ENCODE peak calls at places on chromosomes 5 and 9, in six cellular contexts. Y is activated gamma-delta T cell treated with Interleukin-2 at 50 U/mL for 16 hours; B is NCI-H2171 treated with DMSO at 0.1 percent for 48 hours; T is GDM1; K is cardiac fibroblast; Z is stimulated activated CD4-positive, alpha-beta T cell treated with anti-CD3 and anti-CD28 coated beads, Interleukin-1b, Interleukin-23, amount 100 ng/mL, for 4 hours. I is an unnamed sample.

GRCh38 chr5:87322381-87322780 is 54.7 kb downstream of the RASA1 start:
- DNase-seq in Y (no peak), B (no peak), T (no peak), K (no peak), Z (no peak), I (no peak)

GRCh38 chr9:133147412-133148271 is 16.1 kb downstream of the GBGT1 start:
- DNase-seq in Y (peak; percentile 83), B (peak; percentile 92), T (peak; percentile 35), K (peak; percentile 63), Z (peak; percentile 81), I (peak; percentile 90)

GRCh38 chr9:3751125-3751758 is 225.4 kb upstream of the RFX3 start:
- DNase-seq in Y (no peak), B (no peak), T (no peak), K (peak; percentile 78), Z (no peak), I (no peak)

GRCh38 chr5:61370496-61370895 is 38.4 kb downstream of the ZSWIM6 start:
- DNase-seq in Y (no peak), B (no peak), T (no peak), K (no peak), Z (no peak), I (no peak)

GRCh38 chr9:72883867-72884266 is 69.0 kb downstream of the ALDH1A1 start:
- DNase-seq in Y (no peak), B (no peak), T (no peak), K (no peak), Z (no peak), I (no peak)

GRCh38 chr9:136403915-136404800 is 4.2 kb upstream of the SNAPC4 start:
- DNase-seq in Y (peak; percentile 16), B (no peak), T (no peak), K (no peak), Z (no peak), I (peak; percentile 20)

GRCh38 chr5:56148453-56148971 is 84.6 kb downstream of the ANKRD55 start:
- DNase-seq in Y (no peak), B (peak; percentile 99), T (no peak), K (no peak), Z (no peak), I (no peak)

GRCh38 chr9:113380869-113381378 is 4.1 kb upstream of the HDHD3 start:
- DNase-seq in Y (no peak), B (no peak), T (no peak), K (no peak), Z (no peak), I (no peak)

GRCh38 chr5:36363101-36363500 is 61.4 kb upstream of the RANBP3L start:
- DNase-seq in Y (no peak), B (no peak), T (no peak), K (peak; percentile 65), Z (no peak), I (no peak)

GRCh38 chr5:33793836-33794549 is 97.8 kb downstream of the ADAMTS12 start:
- DNase-seq in Y (no peak), B (no peak), T (no peak), K (no peak), Z (no peak), I (no peak)

GRCh38 chr9:27536168-27536567 is 6.6 kb upstream of the MOB3B start:
- DNase-seq in Y (no peak), B (no peak), T (no peak), K (no peak), Z (no peak), I (no peak)

GRCh38 chr5:18745591-18745987 is 1111.3 kb downstream of the TAF11L14 start:
- DNase-seq in Y (no peak), B (no peak), T (peak; percentile 31), K (no peak), Z (no peak), I (peak; percentile 9)